ENCODE peak calls at places on chromosomes 4 and X, in four cellular contexts. One of them, this sample, is unnamed.

GRCh38 chr4:22491939-22492338 is 23.9 kb downstream of the ADGRA3 start:
- DNase-seq in GM12878: no peak
- DNase-seq in HepG2: no peak
- DNase-seq in K562: no peak
- DNase-seq in this sample: no peak

GRCh38 chr4:47213971-47214370 is 182.6 kb downstream of the GABRB1 start:
- DNase-seq in GM12878: no peak
- DNase-seq in HepG2: peak
- DNase-seq in K562: no peak
- DNase-seq in this sample: no peak

GRCh38 chr4:165874072-165874798 is 1.2 kb downstream of the TLL1 start:
- DNase-seq in GM12878: no peak
- DNase-seq in HepG2: no peak
- DNase-seq in K562: no peak
- DNase-seq in this sample: peak

GRCh38 chrX:100647095-100647494 is 3.1 kb downstream of the SRPX2 start:
- DNase-seq in GM12878: no peak
- DNase-seq in HepG2: no peak
- DNase-seq in K562: no peak
- DNase-seq in this sample: no peak

GRCh38 chr4:174282836-174283506 is 496 bp downstream of the FBXO8 start:
- DNase-seq in GM12878: peak
- DNase-seq in HepG2: peak
- DNase-seq in K562: peak
- DNase-seq in this sample: peak

GRCh38 chrX:149185087-149185486 is 320.0 kb downstream of the IDS start:
- DNase-seq in GM12878: no peak
- DNase-seq in HepG2: no peak
- DNase-seq in K562: no peak
- DNase-seq in this sample: no peak

GRCh38 chr4:55528495-55528894 is 18.2 kb downstream of the CLOCK start:
- DNase-seq in GM12878: no peak
- DNase-seq in HepG2: no peak
- DNase-seq in K562: no peak
- DNase-seq in this sample: no peak

GRCh38 chr4:65538571-65538970 is 131.7 kb downstream of the EPHA5 start:
- DNase-seq in GM12878: no peak
- DNase-seq in HepG2: no peak
- DNase-seq in K562: no peak
- DNase-seq in this sample: no peak

GRCh38 chr4:148442830-148443549 is 776 bp upstream of the NR3C2 start:
- DNase-seq in GM12878: no peak
- DNase-seq in HepG2: no peak
- DNase-seq in K562: no peak
- DNase-seq in this sample: no peak

GRCh38 chrX:72100824-72101351 is 30.8 kb downstream of the RTL5 start:
- DNase-seq in GM12878: peak
- DNase-seq in HepG2: no peak
- DNase-seq in K562: no peak
- DNase-seq in this sample: no peak

GRCh38 chrX:139734996-139735395 is 27.0 kb upstream of the MCF2 start:
- DNase-seq in GM12878: no peak
- DNase-seq in HepG2: no peak
- DNase-seq in K562: no peak
- DNase-seq in this sample: no peak

GRCh38 chrX:39907964-39908616 is 189.7 kb downstream of the BCOR start:
- DNase-seq in GM12878: no peak
- DNase-seq in HepG2: peak
- DNase-seq in K562: no peak
- DNase-seq in this sample: no peak

GRCh38 chr4:7342223-7342576 is 92.5 kb downstream of the PSAPL1 start:
- DNase-seq in GM12878: no peak
- DNase-seq in HepG2: no peak
- DNase-seq in K562: no peak
- DNase-seq in this sample: no peak

DNA sequence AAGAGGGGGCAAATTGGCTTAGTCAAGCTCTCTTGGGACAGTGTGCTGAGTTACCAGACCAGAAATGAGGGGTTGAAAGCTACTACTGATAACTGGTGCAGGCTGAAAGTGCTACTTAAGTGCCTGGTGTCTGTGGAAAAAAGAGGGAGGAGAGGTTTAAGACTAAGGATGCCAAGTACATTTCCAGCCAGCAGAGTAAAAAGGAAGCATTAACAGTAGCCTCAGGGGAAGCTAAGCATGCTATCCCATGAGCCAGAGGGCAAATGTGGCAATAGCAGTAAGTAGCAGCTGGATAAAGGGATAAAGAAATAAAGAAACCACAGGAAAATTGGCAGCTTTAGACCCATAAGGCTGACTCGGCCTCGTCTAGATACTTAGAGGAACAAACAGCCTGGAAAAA is 196.3 kb upstream of the MAB21L2 start:
- DNase-seq in GM12878: no peak
- DNase-seq in HepG2: no peak
- DNase-seq in K562: no peak
- DNase-seq in this sample: no peak
- TF ChIP-seq CBFB in GM12878: no peak
- TF ChIP-seq CBFB in HepG2: no peak
- TF ChIP-seq CBFB in K562: no peak
- TF ChIP-seq CBFB in this sample: no peak

DNA sequence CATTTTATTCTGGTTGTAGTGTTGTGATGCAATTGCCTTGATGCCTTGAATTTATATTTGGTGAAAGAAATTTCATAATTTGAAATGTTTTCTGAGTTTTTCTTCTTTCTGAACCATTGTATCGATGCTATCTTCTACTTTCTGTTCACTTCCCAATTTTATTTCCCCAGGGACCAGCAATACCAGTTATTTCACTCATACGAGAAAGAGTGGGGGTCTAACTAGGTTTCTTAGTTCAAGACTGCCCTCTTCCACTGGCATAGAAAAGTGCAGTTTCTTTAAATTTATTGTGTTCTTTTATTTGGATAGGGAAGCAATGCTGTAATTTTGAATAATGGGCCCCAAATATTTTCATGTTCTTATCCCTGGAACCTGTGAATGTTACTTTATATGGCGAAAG is 544.0 kb upstream of the ADGRL3 start:
- DNase-seq in GM12878: no peak
- DNase-seq in HepG2: no peak
- DNase-seq in K562: no peak
- DNase-seq in this sample: no peak
- TF ChIP-seq CBFB in GM12878: no peak
- TF ChIP-seq CBFB in HepG2: no peak
- TF ChIP-seq CBFB in K562: no peak
- TF ChIP-seq CBFB in this sample: no peak

GRCh38 chr4:20297800-20298199 is 46.1 kb downstream of the SLIT2 start:
- DNase-seq in GM12878: no peak
- DNase-seq in HepG2: no peak
- DNase-seq in K562: no peak
- DNase-seq in this sample: no peak
- TF ChIP-seq CBFB in GM12878: no peak
- TF ChIP-seq CBFB in HepG2: no peak
- TF ChIP-seq CBFB in K562: no peak
- TF ChIP-seq CBFB in this sample: no peak

GRCh38 chrX:136130931-136131843 is 16.1 kb upstream of the FHL1 start:
- DNase-seq in GM12878: no peak
- DNase-seq in HepG2: peak
- DNase-seq in K562: no peak
- DNase-seq in this sample: no peak
- TF ChIP-seq CBFB in GM12878: no peak
- TF ChIP-seq CBFB in HepG2: no peak
- TF ChIP-seq CBFB in K562: peak
- TF ChIP-seq CBFB in this sample: no peak

GRCh38 chr4:28148221-28148620 is 1287.6 kb downstream of the STIM2 start:
- DNase-seq in GM12878: no peak
- DNase-seq in HepG2: no peak
- DNase-seq in K562: no peak
- DNase-seq in this sample: no peak

GRCh38 chr4:28149762-28150161 is 1289.1 kb downstream of the STIM2 start:
- DNase-seq in GM12878: no peak
- DNase-seq in HepG2: no peak
- DNase-seq in K562: no peak
- DNase-seq in this sample: no peak

GRCh38 chr4:28146191-28146590 is 1285.5 kb downstream of the STIM2 start:
- DNase-seq in GM12878: no peak
- DNase-seq in HepG2: no peak
- DNase-seq in K562: no peak
- DNase-seq in this sample: no peak

GRCh38 chr4:28151314-28151713 is 1290.7 kb downstream of the STIM2 start:
- DNase-seq in GM12878: no peak
- DNase-seq in HepG2: no peak
- DNase-seq in K562: no peak
- DNase-seq in this sample: no peak
- TF ChIP-seq CBFB in GM12878: no peak
- TF ChIP-seq CBFB in HepG2: no peak
- TF ChIP-seq CBFB in K562: no peak
- TF ChIP-seq CBFB in this sample: no peak

DNA sequence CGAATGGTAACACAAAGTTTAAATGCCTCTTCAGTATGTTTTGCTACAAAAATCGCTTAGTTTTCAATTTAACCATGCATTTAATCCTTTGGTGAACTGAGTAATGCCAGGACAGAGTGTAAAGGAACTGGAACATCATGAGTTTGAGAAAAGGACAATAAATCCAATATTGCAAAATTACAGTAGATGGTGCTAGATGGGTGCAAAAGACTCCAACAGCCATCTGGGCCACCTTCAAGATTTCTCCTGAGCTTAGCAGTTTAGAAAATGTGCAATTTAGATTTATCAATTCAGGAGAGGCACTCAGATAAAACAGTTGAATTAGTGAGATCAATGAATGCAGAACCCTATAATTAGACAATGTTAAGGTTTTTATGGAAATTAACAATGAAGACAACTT is 33.2 kb upstream of the MID1IP1 start:
- DNase-seq in GM12878: no peak
- DNase-seq in HepG2: no peak
- DNase-seq in K562: no peak
- DNase-seq in this sample: no peak
- TF ChIP-seq CBFB in GM12878: no peak
- TF ChIP-seq CBFB in HepG2: no peak
- TF ChIP-seq CBFB in K562: no peak
- TF ChIP-seq CBFB in this sample: no peak

DNA sequence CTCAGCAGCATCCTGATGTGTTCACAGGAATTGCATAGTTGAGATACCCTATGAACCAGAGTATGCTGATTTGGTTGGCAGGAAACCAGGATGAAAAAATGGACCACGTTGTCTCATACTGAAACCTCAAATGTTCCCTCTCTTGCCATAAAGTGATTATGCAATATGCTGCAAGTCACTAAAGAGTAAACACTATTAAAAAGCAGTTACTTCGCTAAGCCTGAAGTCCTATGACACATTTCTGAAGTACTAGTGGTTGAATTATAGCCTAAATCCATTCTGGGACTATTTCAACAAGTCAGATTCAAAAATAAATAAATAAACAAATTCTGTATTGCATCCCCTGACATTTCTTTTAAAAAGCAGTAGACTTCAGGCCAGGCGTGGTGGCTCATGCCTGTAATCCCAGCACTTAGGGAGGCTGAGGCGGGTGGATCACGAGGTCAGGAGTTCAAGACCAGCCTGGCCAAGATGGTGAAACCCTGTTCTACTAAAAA is 106.0 kb upstream of the NAP1L5 start:
- DNase-seq in GM12878: peak
- DNase-seq in HepG2: no peak
- DNase-seq in K562: no peak
- DNase-seq in this sample: no peak
- TF ChIP-seq CBFB in GM12878: no peak
- TF ChIP-seq CBFB in HepG2: no peak
- TF ChIP-seq CBFB in K562: no peak
- TF ChIP-seq CBFB in this sample: no peak

GRCh38 chr4:5719329-5720055 is 8.5 kb downstream of the EVC start:
- DNase-seq in GM12878: no peak
- DNase-seq in HepG2: no peak
- DNase-seq in K562: no peak
- DNase-seq in this sample: no peak
- TF ChIP-seq CBFB in GM12878: no peak
- TF ChIP-seq CBFB in HepG2: no peak
- TF ChIP-seq CBFB in K562: no peak
- TF ChIP-seq CBFB in this sample: no peak

GRCh38 chr4:78652282-78652876 is 100.8 kb downstream of the ANXA3 start:
- DNase-seq in GM12878: no peak
- DNase-seq in HepG2: no peak
- DNase-seq in K562: no peak
- DNase-seq in this sample: no peak
- TF ChIP-seq CBFB in GM12878: no peak
- TF ChIP-seq CBFB in HepG2: no peak
- TF ChIP-seq CBFB in K562: no peak
- TF ChIP-seq CBFB in this sample: no peak

This sample was measured in WTC11.